ENCODE peak calls at places on chromosomes 1 and 21, in five cellular contexts. One of them, this sample, is unnamed.

GRCh38 chr1:233440952-233441401 is 113.5 kb downstream of the MAP3K21 start:
- DNase-seq in stimulated activated naive CD8-positive, alpha-beta T cell treated with anti-CD3 and anti-CD28 coated beads, Interleukin-15, Interleukin-2, amounts not matched to agents 100 U/mL and 50 U/mL, for 24 hours: no peak
- DNase-seq in anterior cingulate cortex: no peak
- DNase-seq in ACHN: peak; percentile 80
- DNase-seq in non-pigmented ciliary epithelial cell: no peak
- DNase-seq in this sample: peak; percentile 12

GRCh38 chr1:72442251-72442650 is 159.9 kb upstream of the NEGR1 start:
- DNase-seq in stimulated activated naive CD8-positive, alpha-beta T cell treated with anti-CD3 and anti-CD28 coated beads, Interleukin-15, Interleukin-2, amounts not matched to agents 100 U/mL and 50 U/mL, for 24 hours: no peak
- DNase-seq in anterior cingulate cortex: no peak
- DNase-seq in ACHN: no peak
- DNase-seq in non-pigmented ciliary epithelial cell: no peak
- DNase-seq in this sample: no peak

GRCh38 chr1:234610582-234611152 is 689 bp upstream of the IRF2BP2 start:
- DNase-seq in stimulated activated naive CD8-positive, alpha-beta T cell treated with anti-CD3 and anti-CD28 coated beads, Interleukin-15, Interleukin-2, amounts not matched to agents 100 U/mL and 50 U/mL, for 24 hours: peak; percentile 94
- DNase-seq in anterior cingulate cortex: peak; percentile 88
- DNase-seq in ACHN: peak; percentile 94
- DNase-seq in non-pigmented ciliary epithelial cell: no peak
- DNase-seq in this sample: peak; percentile 83

GRCh38 chr1:180157108-180157507 is 2.4 kb downstream of the QSOX1 start:
- DNase-seq in stimulated activated naive CD8-positive, alpha-beta T cell treated with anti-CD3 and anti-CD28 coated beads, Interleukin-15, Interleukin-2, amounts not matched to agents 100 U/mL and 50 U/mL, for 24 hours: no peak
- DNase-seq in anterior cingulate cortex: no peak
- DNase-seq in ACHN: no peak
- DNase-seq in non-pigmented ciliary epithelial cell: peak; percentile 23
- DNase-seq in this sample: no peak

GRCh38 chr21:15140321-15141019 is 75.7 kb upstream of the NRIP1 start:
- DNase-seq in stimulated activated naive CD8-positive, alpha-beta T cell treated with anti-CD3 and anti-CD28 coated beads, Interleukin-15, Interleukin-2, amounts not matched to agents 100 U/mL and 50 U/mL, for 24 hours: no peak
- DNase-seq in anterior cingulate cortex: no peak
- DNase-seq in ACHN: peak; percentile 1
- DNase-seq in non-pigmented ciliary epithelial cell: no peak
- DNase-seq in this sample: no peak

GRCh38 chr1:202411421-202411820 is 62.9 kb downstream of the PPP1R12B start:
- DNase-seq in stimulated activated naive CD8-positive, alpha-beta T cell treated with anti-CD3 and anti-CD28 coated beads, Interleukin-15, Interleukin-2, amounts not matched to agents 100 U/mL and 50 U/mL, for 24 hours: no peak
- DNase-seq in anterior cingulate cortex: no peak
- DNase-seq in ACHN: no peak
- DNase-seq in non-pigmented ciliary epithelial cell: no peak
- DNase-seq in this sample: no peak

GRCh38 chr1:198107041-198107440 is 49.8 kb upstream of the NEK7 start:
- DNase-seq in stimulated activated naive CD8-positive, alpha-beta T cell treated with anti-CD3 and anti-CD28 coated beads, Interleukin-15, Interleukin-2, amounts not matched to agents 100 U/mL and 50 U/mL, for 24 hours: no peak
- DNase-seq in anterior cingulate cortex: no peak
- DNase-seq in ACHN: no peak
- DNase-seq in non-pigmented ciliary epithelial cell: no peak
- DNase-seq in this sample: no peak

GRCh38 chr1:78333426-78334012 is 157.3 kb upstream of the PTGFR start:
- DNase-seq in stimulated activated naive CD8-positive, alpha-beta T cell treated with anti-CD3 and anti-CD28 coated beads, Interleukin-15, Interleukin-2, amounts not matched to agents 100 U/mL and 50 U/mL, for 24 hours: no peak
- DNase-seq in anterior cingulate cortex: no peak
- DNase-seq in ACHN: peak; percentile 4
- DNase-seq in non-pigmented ciliary epithelial cell: no peak
- DNase-seq in this sample: no peak

GRCh38 chr21:26840912-26841311 is 4.3 kb downstream of the ADAMTS1 start:
- DNase-seq in stimulated activated naive CD8-positive, alpha-beta T cell treated with anti-CD3 and anti-CD28 coated beads, Interleukin-15, Interleukin-2, amounts not matched to agents 100 U/mL and 50 U/mL, for 24 hours: no peak
- DNase-seq in anterior cingulate cortex: peak; percentile 33
- DNase-seq in ACHN: peak; percentile 84
- DNase-seq in non-pigmented ciliary epithelial cell: no peak
- DNase-seq in this sample: no peak

GRCh38 chr21:39441502-39442475 is 3.8 kb downstream of the LCA5L start:
- DNase-seq in stimulated activated naive CD8-positive, alpha-beta T cell treated with anti-CD3 and anti-CD28 coated beads, Interleukin-15, Interleukin-2, amounts not matched to agents 100 U/mL and 50 U/mL, for 24 hours: peak; percentile 27
- DNase-seq in anterior cingulate cortex: no peak
- DNase-seq in ACHN: peak; percentile 52
- DNase-seq in non-pigmented ciliary epithelial cell: no peak
- DNase-seq in this sample: peak; percentile 17

GRCh38 chr1:148383966-148384365 is 99.1 kb downstream of the PPIAL4G start:
- DNase-seq in stimulated activated naive CD8-positive, alpha-beta T cell treated with anti-CD3 and anti-CD28 coated beads, Interleukin-15, Interleukin-2, amounts not matched to agents 100 U/mL and 50 U/mL, for 24 hours: no peak
- DNase-seq in anterior cingulate cortex: no peak
- DNase-seq in ACHN: no peak
- DNase-seq in non-pigmented ciliary epithelial cell: no peak
- DNase-seq in this sample: no peak

GRCh38 chr1:161792740-161793139 is 26.6 kb downstream of the ATF6 start:
- DNase-seq in stimulated activated naive CD8-positive, alpha-beta T cell treated with anti-CD3 and anti-CD28 coated beads, Interleukin-15, Interleukin-2, amounts not matched to agents 100 U/mL and 50 U/mL, for 24 hours: no peak
- DNase-seq in anterior cingulate cortex: no peak
- DNase-seq in ACHN: peak; percentile 85
- DNase-seq in non-pigmented ciliary epithelial cell: peak; percentile 82
- DNase-seq in this sample: peak; percentile 47

GRCh38 chr21:44940116-44940631 is 345 bp downstream of the SLX9 start:
- DNase-seq in stimulated activated naive CD8-positive, alpha-beta T cell treated with anti-CD3 and anti-CD28 coated beads, Interleukin-15, Interleukin-2, amounts not matched to agents 100 U/mL and 50 U/mL, for 24 hours: no peak
- DNase-seq in anterior cingulate cortex: no peak
- DNase-seq in ACHN: peak; percentile 12
- DNase-seq in non-pigmented ciliary epithelial cell: no peak
- DNase-seq in this sample: no peak

GRCh38 chr1:43443197-43443946 is 10.4 kb downstream of the HYI start:
- DNase-seq in stimulated activated naive CD8-positive, alpha-beta T cell treated with anti-CD3 and anti-CD28 coated beads, Interleukin-15, Interleukin-2, amounts not matched to agents 100 U/mL and 50 U/mL, for 24 hours: no peak
- DNase-seq in anterior cingulate cortex: no peak
- DNase-seq in ACHN: no peak
- DNase-seq in non-pigmented ciliary epithelial cell: no peak
- DNase-seq in this sample: no peak

GRCh38 chr1:162756523-162756922 is 34.0 kb upstream of the HSD17B7 start:
- DNase-seq in stimulated activated naive CD8-positive, alpha-beta T cell treated with anti-CD3 and anti-CD28 coated beads, Interleukin-15, Interleukin-2, amounts not matched to agents 100 U/mL and 50 U/mL, for 24 hours: no peak
- DNase-seq in anterior cingulate cortex: no peak
- DNase-seq in ACHN: no peak
- DNase-seq in non-pigmented ciliary epithelial cell: no peak
- DNase-seq in this sample: no peak

GRCh38 chr1:21946836-21947587 is 9.9 kb upstream of the HSPG2 start:
- DNase-seq in stimulated activated naive CD8-positive, alpha-beta T cell treated with anti-CD3 and anti-CD28 coated beads, Interleukin-15, Interleukin-2, amounts not matched to agents 100 U/mL and 50 U/mL, for 24 hours: no peak
- DNase-seq in anterior cingulate cortex: no peak
- DNase-seq in ACHN: no peak
- DNase-seq in non-pigmented ciliary epithelial cell: no peak
- DNase-seq in this sample: no peak

GRCh38 chr1:52424757-52425265 is 20.4 kb downstream of the PRPF38A start:
- DNase-seq in stimulated activated naive CD8-positive, alpha-beta T cell treated with anti-CD3 and anti-CD28 coated beads, Interleukin-15, Interleukin-2, amounts not matched to agents 100 U/mL and 50 U/mL, for 24 hours: no peak
- DNase-seq in anterior cingulate cortex: no peak
- DNase-seq in ACHN: no peak
- DNase-seq in non-pigmented ciliary epithelial cell: no peak
- DNase-seq in this sample: no peak

GRCh38 chr1:145936247-145936646 is 9.0 kb upstream of the RBM8A start:
- DNase-seq in stimulated activated naive CD8-positive, alpha-beta T cell treated with anti-CD3 and anti-CD28 coated beads, Interleukin-15, Interleukin-2, amounts not matched to agents 100 U/mL and 50 U/mL, for 24 hours: no peak
- DNase-seq in anterior cingulate cortex: no peak
- DNase-seq in ACHN: no peak
- DNase-seq in non-pigmented ciliary epithelial cell: no peak
- DNase-seq in this sample: no peak

GRCh38 chr1:94081566-94082344 is 39.2 kb downstream of the ABCA4 start:
- DNase-seq in stimulated activated naive CD8-positive, alpha-beta T cell treated with anti-CD3 and anti-CD28 coated beads, Interleukin-15, Interleukin-2, amounts not matched to agents 100 U/mL and 50 U/mL, for 24 hours: no peak
- DNase-seq in anterior cingulate cortex: no peak
- DNase-seq in ACHN: peak; percentile 27
- DNase-seq in non-pigmented ciliary epithelial cell: no peak
- DNase-seq in this sample: no peak

GRCh38 chr1:97849350-97850339 is 71.2 kb downstream of the DPYD start:
- DNase-seq in stimulated activated naive CD8-positive, alpha-beta T cell treated with anti-CD3 and anti-CD28 coated beads, Interleukin-15, Interleukin-2, amounts not matched to agents 100 U/mL and 50 U/mL, for 24 hours: no peak
- DNase-seq in anterior cingulate cortex: no peak
- DNase-seq in ACHN: peak; percentile 66
- DNase-seq in non-pigmented ciliary epithelial cell: peak; percentile 74
- DNase-seq in this sample: peak; percentile 39

GRCh38 chr21:31173881-31174555 is 135.7 kb upstream of the KRTAP19-8 start:
- DNase-seq in stimulated activated naive CD8-positive, alpha-beta T cell treated with anti-CD3 and anti-CD28 coated beads, Interleukin-15, Interleukin-2, amounts not matched to agents 100 U/mL and 50 U/mL, for 24 hours: no peak
- DNase-seq in anterior cingulate cortex: peak; percentile 65
- DNase-seq in ACHN: no peak
- DNase-seq in non-pigmented ciliary epithelial cell: no peak
- DNase-seq in this sample: no peak

GRCh38 chr1:245991266-245991665 is 515.8 kb downstream of the SMYD3 start:
- DNase-seq in stimulated activated naive CD8-positive, alpha-beta T cell treated with anti-CD3 and anti-CD28 coated beads, Interleukin-15, Interleukin-2, amounts not matched to agents 100 U/mL and 50 U/mL, for 24 hours: no peak
- DNase-seq in anterior cingulate cortex: no peak
- DNase-seq in ACHN: no peak
- DNase-seq in non-pigmented ciliary epithelial cell: no peak
- DNase-seq in this sample: no peak

GRCh38 chr1:173175514-173176146 is 31.5 kb downstream of the TNFSF4 start:
- DNase-seq in stimulated activated naive CD8-positive, alpha-beta T cell treated with anti-CD3 and anti-CD28 coated beads, Interleukin-15, Interleukin-2, amounts not matched to agents 100 U/mL and 50 U/mL, for 24 hours: no peak
- DNase-seq in anterior cingulate cortex: no peak
- DNase-seq in ACHN: no peak
- DNase-seq in non-pigmented ciliary epithelial cell: no peak
- DNase-seq in this sample: no peak

GRCh38 chr1:85406887-85407593 is 57.9 kb downstream of the DDAH1 start:
- DNase-seq in stimulated activated naive CD8-positive, alpha-beta T cell treated with anti-CD3 and anti-CD28 coated beads, Interleukin-15, Interleukin-2, amounts not matched to agents 100 U/mL and 50 U/mL, for 24 hours: no peak
- DNase-seq in anterior cingulate cortex: no peak
- DNase-seq in ACHN: peak; percentile 88
- DNase-seq in non-pigmented ciliary epithelial cell: peak; percentile 82
- DNase-seq in this sample: peak; percentile 73

GRCh38 chr1:193846881-193847280 is 660.5 kb upstream of the B3GALT2 start:
- DNase-seq in stimulated activated naive CD8-positive, alpha-beta T cell treated with anti-CD3 and anti-CD28 coated beads, Interleukin-15, Interleukin-2, amounts not matched to agents 100 U/mL and 50 U/mL, for 24 hours: no peak
- DNase-seq in anterior cingulate cortex: no peak
- DNase-seq in ACHN: no peak
- DNase-seq in non-pigmented ciliary epithelial cell: no peak
- DNase-seq in this sample: no peak

GRCh38 chr1:76190749-76191424 is 116.3 kb downstream of the ST6GALNAC3 start:
- DNase-seq in stimulated activated naive CD8-positive, alpha-beta T cell treated with anti-CD3 and anti-CD28 coated beads, Interleukin-15, Interleukin-2, amounts not matched to agents 100 U/mL and 50 U/mL, for 24 hours: no peak
- DNase-seq in anterior cingulate cortex: no peak
- DNase-seq in ACHN: no peak
- DNase-seq in non-pigmented ciliary epithelial cell: no peak
- DNase-seq in this sample: no peak

GRCh38 chr1:2001773-2002411 is 1.7 kb downstream of the CFAP74 start:
- DNase-seq in stimulated activated naive CD8-positive, alpha-beta T cell treated with anti-CD3 and anti-CD28 coated beads, Interleukin-15, Interleukin-2, amounts not matched to agents 100 U/mL and 50 U/mL, for 24 hours: no peak
- DNase-seq in anterior cingulate cortex: no peak
- DNase-seq in ACHN: no peak
- DNase-seq in non-pigmented ciliary epithelial cell: no peak
- DNase-seq in this sample: no peak

GRCh38 chr1:10251325-10252103 is 41.1 kb downstream of the KIF1B start:
- DNase-seq in stimulated activated naive CD8-positive, alpha-beta T cell treated with anti-CD3 and anti-CD28 coated beads, Interleukin-15, Interleukin-2, amounts not matched to agents 100 U/mL and 50 U/mL, for 24 hours: no peak
- DNase-seq in anterior cingulate cortex: no peak
- DNase-seq in ACHN: no peak
- DNase-seq in non-pigmented ciliary epithelial cell: peak; percentile 27
- DNase-seq in this sample: no peak

GRCh38 chr1:94020764-94021579 is 100.0 kb downstream of the ABCA4 start:
- DNase-seq in stimulated activated naive CD8-positive, alpha-beta T cell treated with anti-CD3 and anti-CD28 coated beads, Interleukin-15, Interleukin-2, amounts not matched to agents 100 U/mL and 50 U/mL, for 24 hours: no peak
- DNase-seq in anterior cingulate cortex: no peak
- DNase-seq in ACHN: no peak
- DNase-seq in non-pigmented ciliary epithelial cell: peak; percentile 95
- DNase-seq in this sample: no peak

GRCh38 chr21:28776251-28776650 is 216.4 kb downstream of the LTN1 start:
- DNase-seq in stimulated activated naive CD8-positive, alpha-beta T cell treated with anti-CD3 and anti-CD28 coated beads, Interleukin-15, Interleukin-2, amounts not matched to agents 100 U/mL and 50 U/mL, for 24 hours: peak; percentile 54
- DNase-seq in anterior cingulate cortex: no peak
- DNase-seq in ACHN: no peak
- DNase-seq in non-pigmented ciliary epithelial cell: peak; percentile 79
- DNase-seq in this sample: no peak

GRCh38 chr21:21151231-21151630 is 153.0 kb downstream of the NCAM2 start:
- DNase-seq in stimulated activated naive CD8-positive, alpha-beta T cell treated with anti-CD3 and anti-CD28 coated beads, Interleukin-15, Interleukin-2, amounts not matched to agents 100 U/mL and 50 U/mL, for 24 hours: no peak
- DNase-seq in anterior cingulate cortex: no peak
- DNase-seq in ACHN: no peak
- DNase-seq in non-pigmented ciliary epithelial cell: no peak
- DNase-seq in this sample: no peak

GRCh38 chr1:58870298-58870676 is 86.4 kb upstream of the JUN start:
- DNase-seq in stimulated activated naive CD8-positive, alpha-beta T cell treated with anti-CD3 and anti-CD28 coated beads, Interleukin-15, Interleukin-2, amounts not matched to agents 100 U/mL and 50 U/mL, for 24 hours: no peak
- DNase-seq in anterior cingulate cortex: no peak
- DNase-seq in ACHN: peak; percentile 56
- DNase-seq in non-pigmented ciliary epithelial cell: no peak
- DNase-seq in this sample: no peak

GRCh38 chr1:40763742-40764532 is 19.6 kb upstream of the KCNQ4 start:
- DNase-seq in stimulated activated naive CD8-positive, alpha-beta T cell treated with anti-CD3 and anti-CD28 coated beads, Interleukin-15, Interleukin-2, amounts not matched to agents 100 U/mL and 50 U/mL, for 24 hours: no peak
- DNase-seq in anterior cingulate cortex: no peak
- DNase-seq in ACHN: no peak
- DNase-seq in non-pigmented ciliary epithelial cell: no peak
- DNase-seq in this sample: no peak

GRCh38 chr1:229352975-229353374 is 10.1 kb upstream of the CCSAP start:
- DNase-seq in stimulated activated naive CD8-positive, alpha-beta T cell treated with anti-CD3 and anti-CD28 coated beads, Interleukin-15, Interleukin-2, amounts not matched to agents 100 U/mL and 50 U/mL, for 24 hours: no peak
- DNase-seq in anterior cingulate cortex: no peak
- DNase-seq in ACHN: no peak
- DNase-seq in non-pigmented ciliary epithelial cell: no peak
- DNase-seq in this sample: no peak

GRCh38 chr1:86154581-86155060 is 2.0 kb downstream of the COL24A1 start:
- DNase-seq in stimulated activated naive CD8-positive, alpha-beta T cell treated with anti-CD3 and anti-CD28 coated beads, Interleukin-15, Interleukin-2, amounts not matched to agents 100 U/mL and 50 U/mL, for 24 hours: no peak
- DNase-seq in anterior cingulate cortex: peak; percentile 6
- DNase-seq in ACHN: no peak
- DNase-seq in non-pigmented ciliary epithelial cell: no peak
- DNase-seq in this sample: no peak

GRCh38 chr1:84062496-84062895 is 63.6 kb upstream of the TTLL7 start:
- DNase-seq in stimulated activated naive CD8-positive, alpha-beta T cell treated with anti-CD3 and anti-CD28 coated beads, Interleukin-15, Interleukin-2, amounts not matched to agents 100 U/mL and 50 U/mL, for 24 hours: no peak
- DNase-seq in anterior cingulate cortex: no peak
- DNase-seq in ACHN: no peak
- DNase-seq in non-pigmented ciliary epithelial cell: no peak
- DNase-seq in this sample: no peak

GRCh38 chr1:1425753-1426495 is 4.8 kb upstream of the ANKRD65 start:
- DNase-seq in stimulated activated naive CD8-positive, alpha-beta T cell treated with anti-CD3 and anti-CD28 coated beads, Interleukin-15, Interleukin-2, amounts not matched to agents 100 U/mL and 50 U/mL, for 24 hours: no peak
- DNase-seq in anterior cingulate cortex: no peak
- DNase-seq in ACHN: no peak
- DNase-seq in non-pigmented ciliary epithelial cell: no peak
- DNase-seq in this sample: no peak

GRCh38 chr21:31974454-31974985 is 101.7 kb downstream of the HUNK start:
- DNase-seq in stimulated activated naive CD8-positive, alpha-beta T cell treated with anti-CD3 and anti-CD28 coated beads, Interleukin-15, Interleukin-2, amounts not matched to agents 100 U/mL and 50 U/mL, for 24 hours: peak; percentile 39
- DNase-seq in anterior cingulate cortex: no peak
- DNase-seq in ACHN: no peak
- DNase-seq in non-pigmented ciliary epithelial cell: no peak
- DNase-seq in this sample: no peak

GRCh38 chr1:59903136-59903754 is 23.3 kb downstream of the CYP2J2 start:
- DNase-seq in stimulated activated naive CD8-positive, alpha-beta T cell treated with anti-CD3 and anti-CD28 coated beads, Interleukin-15, Interleukin-2, amounts not matched to agents 100 U/mL and 50 U/mL, for 24 hours: peak; percentile 10
- DNase-seq in anterior cingulate cortex: no peak
- DNase-seq in ACHN: peak; percentile 43
- DNase-seq in non-pigmented ciliary epithelial cell: no peak
- DNase-seq in this sample: no peak